ENCODE peak calls at places on chromosomes 12 and 14, in five cellular contexts. J is HepG2, Z is H1, Q is K562, A is GM12878. I is an unnamed sample.

GRCh38 chr12:30308010-30308717 is 387.5 kb downstream of the IPO8 start:
- DNase-seq in J (no peak), Z (no peak), Q (no peak), A (no peak), I (no peak)

GRCh38 chr14:70254476-70254961 is 65.8 kb upstream of the SLC8A3 start:
- DNase-seq in J (peak; percentile 43), Z (no peak), Q (peak; percentile 8), A (no peak), I (no peak)

GRCh38 chr12:108821407-108822397 is 35.7 kb downstream of the SSH1 start:
- DNase-seq in J (no peak), Z (no peak), Q (peak; percentile 32), A (no peak), I (no peak)

GRCh38 chr14:89493877-89494634 is 77.0 kb upstream of the FOXN3 start:
- DNase-seq in J (peak; percentile 73), Z (no peak), Q (no peak), A (peak; percentile 47), I (no peak)

GRCh38 chr12:28479683-28480082 is 289.4 kb downstream of the CCDC91 start:
- DNase-seq in J (no peak), Z (no peak), Q (no peak), A (no peak), I (no peak)

GRCh38 chr12:23816394-23816851 is 133.0 kb downstream of the SOX5 start:
- DNase-seq in J (peak; percentile 12), Z (peak; percentile 29), Q (no peak), A (no peak), I (no peak)

GRCh38 chr12:111582133-111582747 is 16.9 kb downstream of the ATXN2 start:
- DNase-seq in J (no peak), Z (no peak), Q (no peak), A (no peak), I (no peak)

GRCh38 chr12:101599311-101599710 is 4.5 kb downstream of the MYBPC1 start:
- DNase-seq in J (peak; percentile 87), Z (no peak), Q (no peak), A (no peak), I (no peak)

GRCh38 chr14:61839452-61839851 is 77.2 kb downstream of the SNAPC1 start:
- DNase-seq in J (no peak), Z (no peak), Q (no peak), A (no peak), I (no peak)

GRCh38 chr12:43011383-43011926 is 421.9 kb upstream of the PRICKLE1 start:
- DNase-seq in J (no peak), Z (no peak), Q (no peak), A (peak; percentile 28), I (no peak)

GRCh38 chr12:67750528-67751183 is 102.1 kb downstream of the DYRK2 start:
- DNase-seq in J (no peak), Z (no peak), Q (no peak), A (no peak), I (no peak)

GRCh38 chr14:32018391-32019092 is 58.6 kb upstream of the ARHGAP5 start:
- DNase-seq in J (no peak), Z (no peak), Q (no peak), A (no peak), I (no peak)

GRCh38 chr12:2264622-2265306 is 212.0 kb downstream of the CACNA1C start:
- DNase-seq in J (no peak), Z (no peak), Q (no peak), A (no peak), I (no peak)

GRCh38 chr12:93572712-93573551 is 457 bp downstream of the SOCS2 start:
- DNase-seq in J (no peak), Z (no peak), Q (peak; percentile 23), A (no peak), I (no peak)

GRCh38 chr14:67151082-67151666 is 38.1 kb upstream of the GARIN2 start:
- DNase-seq in J (no peak), Z (no peak), Q (no peak), A (no peak), I (no peak)

GRCh38 chr14:25069889-25070288 is 19.9 kb upstream of the STXBP6 start:
- DNase-seq in J (no peak), Z (no peak), Q (no peak), A (no peak), I (no peak)

GRCh38 chr12:10304161-10304574 is 3.5 kb upstream of the KLRD1 start:
- DNase-seq in J (no peak), Z (no peak), Q (no peak), A (no peak), I (no peak)

GRCh38 chr12:47071241-47071852 is 8.1 kb upstream of the PCED1B start:
- DNase-seq in J (peak; percentile 6), Z (no peak), Q (peak; percentile 39), A (no peak), I (no peak)

GRCh38 chr14:79749051-79749450 is 462.3 kb downstream of the DIO2 start:
- DNase-seq in J (no peak), Z (no peak), Q (no peak), A (no peak), I (no peak)

GRCh38 chr14:29822430-29822709 is 105.3 kb downstream of the PRKD1 start:
- DNase-seq in J (no peak), Z (no peak), Q (no peak), A (no peak), I (no peak)

GRCh38 chr14:58108717-58109116 is 43.3 kb downstream of the ARMH4 start:
- DNase-seq in J (no peak), Z (no peak), Q (no peak), A (no peak), I (no peak)

GRCh38 chr14:96086032-96086431 is 46.9 kb downstream of the C14orf132 start:
- DNase-seq in J (no peak), Z (no peak), Q (no peak), A (no peak), I (no peak)

GRCh38 chr14:76098916-76099675 is 52.6 kb upstream of the GPATCH2L start:
- DNase-seq in J (no peak), Z (no peak), Q (no peak), A (no peak), I (no peak)

GRCh38 chr12:50187084-50187900 is 20.1 kb upstream of the CERS5 start:
- DNase-seq in J (no peak), Z (no peak), Q (no peak), A (peak; percentile 47), I (no peak)

GRCh38 chr14:23483216-23483854 is 13.8 kb downstream of the NGDN start:
- DNase-seq in J (peak; percentile 69), Z (no peak), Q (peak; percentile 50), A (no peak), I (no peak)

GRCh38 chr12:1552978-1553471 is 41.4 kb downstream of the FBXL14 start:
- DNase-seq in J (no peak), Z (no peak), Q (no peak), A (no peak), I (no peak)

GRCh38 chr12:1811281-1811947 is 9.0 kb upstream of the LRTM2 start:
- DNase-seq in J (peak; percentile 75), Z (no peak), Q (no peak), A (no peak), I (no peak)

GRCh38 chr12:31387466-31387865 is 61.5 kb upstream of the SINHCAF start:
- DNase-seq in J (no peak), Z (no peak), Q (no peak), A (no peak), I (no peak)

GRCh38 chr12:52005218-52005902 is 1.4 kb upstream of the TAMALIN start:
- DNase-seq in J (no peak), Z (no peak), Q (no peak), A (no peak), I (no peak)

GRCh38 chr14:21974741-21975140 is 301.1 kb upstream of the OR4E1 start:
- DNase-seq in J (no peak), Z (no peak), Q (no peak), A (no peak), I (no peak)
- TF ChIP-seq JUND in J (no peak), Z (no peak), Q (no peak), A (no peak), I (no peak)

DNA sequence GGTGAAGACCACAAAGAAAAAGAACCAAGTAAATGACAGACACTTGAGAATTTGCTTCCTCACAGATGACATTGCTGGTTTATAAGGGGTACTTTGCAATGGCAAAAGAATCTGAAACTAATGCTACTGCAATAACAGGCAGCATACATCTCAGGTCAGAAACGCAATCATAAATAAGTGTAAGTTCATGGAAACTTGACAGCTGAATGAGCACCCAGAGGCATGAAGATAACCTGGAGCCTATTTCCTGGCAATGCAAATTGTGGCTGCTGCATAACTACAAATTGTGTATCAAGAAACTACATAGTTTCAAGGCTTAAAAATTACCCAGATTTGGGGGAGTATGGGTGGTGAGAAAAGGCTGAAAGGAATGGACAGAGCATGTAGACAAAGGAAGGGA is 8.5 kb upstream of the MYO1A start:
- DNase-seq in J (no peak), Z (no peak), Q (no peak), A (peak; percentile 20), I (no peak)
- H3K36me3 ChIP-seq in J (peaks cover 7% of the 10 kb centered on the region), Z (peaks cover 76% of the 10 kb centered on the region), Q (peaks cover 73% of the 10 kb centered on the region), A (peaks cover 20% of the 10 kb centered on the region), I (peaks cover 38% of the 10 kb centered on the region)

GRCh38 chr14:63928744-63929174 is 76.0 kb downstream of the SYNE2 start:
- DNase-seq in J (no peak), Z (no peak), Q (no peak), A (no peak), I (no peak)
- TF ChIP-seq SRF in J (no peak), Z (no peak), Q (no peak), A (no peak), I (no peak)

GRCh38 chr14:74922752-74923401 is at the start of gene RPS6KL1:
- DNase-seq in J (peak; percentile 74), Z (peak; percentile 50), Q (peak; percentile 97), A (no peak), I (peak; percentile 68)
- TF ChIP-seq JUND in J (peak; percentile 64), Z (peak; percentile 51), Q (peak; percentile 87), A (no peak), I (no peak)

DNA sequence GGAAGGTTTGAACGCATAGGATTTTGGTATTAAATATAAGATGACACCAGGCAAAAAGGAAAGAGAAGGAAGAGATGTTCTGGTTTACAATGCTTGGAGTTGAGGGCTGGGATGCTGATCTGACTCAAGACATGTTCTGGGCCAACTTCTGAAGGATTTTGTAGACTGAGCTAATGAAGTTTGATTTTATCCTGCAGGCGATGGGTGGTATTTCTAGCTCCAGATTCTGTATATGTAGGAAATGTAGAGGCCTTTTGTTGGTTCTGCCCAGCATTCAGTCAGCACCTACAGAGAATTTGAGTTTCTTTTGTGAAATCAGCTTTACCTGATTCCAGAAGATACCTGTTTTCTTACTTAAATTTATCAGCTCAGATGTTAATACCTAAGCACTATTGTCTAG is 48.2 kb downstream of the VEZT start:
- DNase-seq in J (no peak), Z (no peak), Q (no peak), A (no peak), I (no peak)
- H3K36me3 ChIP-seq in J (peaks cover 13% of the 10 kb centered on the region), Z (peaks cover 41% of the 10 kb centered on the region), Q (peaks cover 38% of the 10 kb centered on the region), A (peaks cover 12% of the 10 kb centered on the region), I (peaks cover 15% of the 10 kb centered on the region)

GRCh38 chr12:14714437-14714836 is 18.0 kb upstream of the GUCY2C start:
- DNase-seq in J (no peak), Z (no peak), Q (no peak), A (no peak), I (no peak)

DNA sequence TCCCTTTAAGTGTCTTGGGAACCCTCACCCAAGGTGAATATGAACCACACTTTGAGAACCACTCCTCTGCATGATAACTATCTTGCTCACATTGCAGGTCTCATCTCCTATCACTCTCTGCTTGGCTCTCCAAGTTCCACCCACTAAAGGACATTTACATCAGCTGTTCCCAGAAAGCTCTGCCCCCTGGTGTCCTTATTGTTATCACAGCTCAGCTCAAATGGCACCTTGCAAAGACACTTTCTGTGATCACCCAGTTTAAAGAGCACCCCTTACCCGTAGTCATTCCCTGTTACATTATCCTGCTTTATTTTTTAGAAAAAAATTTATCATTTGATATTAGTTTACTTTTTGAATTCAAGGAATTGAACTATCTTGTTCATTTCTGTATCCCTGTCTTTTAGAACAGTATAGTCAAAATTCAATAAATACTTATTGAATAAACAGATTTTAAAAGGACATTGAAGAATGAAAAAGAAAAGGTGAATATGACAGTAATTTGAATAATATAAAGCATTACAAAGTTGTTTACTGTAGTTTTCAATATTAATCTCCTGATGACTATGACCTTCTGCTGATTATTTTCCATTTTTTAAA is 20.5 kb upstream of the GUCY2C start:
- DNase-seq in J (peak; percentile 52), Z (no peak), Q (peak; percentile 32), A (no peak), I (peak; percentile 13)
- TF ChIP-seq SRF in J (no peak), Z (no peak), Q (no peak), A (no peak), I (no peak)